ENCODE peak calls at places on chromosome 10, in four cellular contexts. M is PC-3, Y is H1, O is PC-9. J is an unnamed sample.

GRCh38 chr10:44998146-44998631 is 2.5 kb upstream of the ZNF22 start:
- DNase-seq in M (no peak), Y (no peak), O (no peak), J (no peak)

GRCh38 chr10:79981673-79982485 is 33.0 kb upstream of the SFTPD start:
- DNase-seq in M (peak; percentile 97), Y (peak; percentile 79), O (peak; percentile 80), J (peak; percentile 37)

GRCh38 chr10:128540806-128541739 is 414.9 kb upstream of the MKI67 start:
- DNase-seq in M (no peak), Y (peak; percentile 79), O (no peak), J (no peak)

GRCh38 chr10:68073631-68074403 is 1.3 kb downstream of the HERC4 start:
- DNase-seq in M (peak; percentile 56), Y (no peak), O (no peak), J (peak; percentile 61)

GRCh38 chr10:31947144-31947926 is 18.7 kb upstream of the ARHGAP12 start:
- DNase-seq in M (peak; percentile 86), Y (no peak), O (peak; percentile 46), J (peak; percentile 83)

GRCh38 chr10:72673280-72673679 is 18.7 kb upstream of the MCU start:
- DNase-seq in M (no peak), Y (no peak), O (no peak), J (no peak)

GRCh38 chr10:94546616-94547175 is 1.1 kb downstream of the HELLS start:
- DNase-seq in M (no peak), Y (no peak), O (no peak), J (peak; percentile 51)

GRCh38 chr10:78892383-78893191 is 176.2 kb upstream of the ZMIZ1 start:
- DNase-seq in M (no peak), Y (peak; percentile 24), O (no peak), J (no peak)

GRCh38 chr10:78806805-78807221 is 262.0 kb upstream of the ZMIZ1 start:
- DNase-seq in M (peak; percentile 100), Y (no peak), O (peak; percentile 34), J (no peak)

GRCh38 chr10:3787816-3788215 is 2.8 kb upstream of the KLF6 start:
- DNase-seq in M (no peak), Y (no peak), O (no peak), J (no peak)

GRCh38 chr10:78916227-78916626 is 152.5 kb upstream of the ZMIZ1 start:
- DNase-seq in M (no peak), Y (no peak), O (no peak), J (no peak)

GRCh38 chr10:83165164-83165563 is 974.1 kb upstream of the GHITM start:
- DNase-seq in M (no peak), Y (no peak), O (no peak), J (no peak)

GRCh38 chr10:75015440-75015839 is 96.0 kb upstream of the SAMD8 start:
- DNase-seq in M (no peak), Y (no peak), O (no peak), J (no peak)

GRCh38 chr10:50538473-50539398 is 85.0 kb downstream of the SGMS1 start:
- DNase-seq in M (no peak), Y (no peak), O (no peak), J (peak; percentile 19)

GRCh38 chr10:61140765-61141392 is 196.9 kb upstream of the RHOBTB1 start:
- DNase-seq in M (peak; percentile 96), Y (no peak), O (no peak), J (peak; percentile 88)

GRCh38 chr10:80274396-80275134 is 14.9 kb downstream of the MAT1A start:
- DNase-seq in M (no peak), Y (no peak), O (no peak), J (no peak)

GRCh38 chr10:72502581-72502980 is 123.3 kb downstream of the MICU1 start:
- DNase-seq in M (no peak), Y (no peak), O (no peak), J (no peak)

GRCh38 chr10:35752469-35753450 is 110.7 kb upstream of the FZD8 start:
- DNase-seq in M (no peak), Y (no peak), O (no peak), J (no peak)

GRCh38 chr10:125505648-125506047 is 177.3 kb downstream of the TEX36 start:
- DNase-seq in M (no peak), Y (no peak), O (no peak), J (no peak)

GRCh38 chr10:16612148-16612742 is 90.6 kb upstream of the C1QL3 start:
- DNase-seq in M (peak; percentile 16), Y (no peak), O (peak; percentile 7), J (peak; percentile 35)

GRCh38 chr10:50310560-50311174 is 59.4 kb upstream of the ASAH2 start:
- DNase-seq in M (peak; percentile 84), Y (peak; percentile 77), O (peak; percentile 3), J (no peak)

GRCh38 chr10:30625110-30625509 is 4.4 kb downstream of the LYZL2 start:
- DNase-seq in M (no peak), Y (no peak), O (no peak), J (no peak)

GRCh38 chr10:35378547-35379210 is 42.4 kb downstream of the CCNY start:
- DNase-seq in M (peak; percentile 41), Y (peak; percentile 41), O (no peak), J (peak; percentile 73)

GRCh38 chr10:59753267-59753666 is at the start of gene MRLN:
- DNase-seq in M (no peak), Y (no peak), O (no peak), J (no peak)

GRCh38 chr10:130380056-130380455 is 243.9 kb downstream of the GLRX3 start:
- DNase-seq in M (no peak), Y (no peak), O (no peak), J (no peak)

GRCh38 chr10:130382031-130382430 is 245.8 kb downstream of the GLRX3 start:
- DNase-seq in M (no peak), Y (no peak), O (no peak), J (no peak)

GRCh38 chr10:130372866-130373265 is 236.7 kb downstream of the GLRX3 start:
- DNase-seq in M (no peak), Y (no peak), O (no peak), J (no peak)

GRCh38 chr10:130377986-130378545 is 241.9 kb downstream of the GLRX3 start:
- DNase-seq in M (no peak), Y (no peak), O (no peak), J (no peak)

GRCh38 chr10:130378556-130379400 is 242.6 kb downstream of the GLRX3 start:
- DNase-seq in M (no peak), Y (peak; percentile 56), O (no peak), J (no peak)
- H3K9me3 ChIP-seq in M (no peaks in the 10 kb centered on the region), Y (peaks cover 1% of the 10 kb centered on the region), O (no peaks in the 10 kb centered on the region), J (peaks cover 15% of the 10 kb centered on the region)

DNA sequence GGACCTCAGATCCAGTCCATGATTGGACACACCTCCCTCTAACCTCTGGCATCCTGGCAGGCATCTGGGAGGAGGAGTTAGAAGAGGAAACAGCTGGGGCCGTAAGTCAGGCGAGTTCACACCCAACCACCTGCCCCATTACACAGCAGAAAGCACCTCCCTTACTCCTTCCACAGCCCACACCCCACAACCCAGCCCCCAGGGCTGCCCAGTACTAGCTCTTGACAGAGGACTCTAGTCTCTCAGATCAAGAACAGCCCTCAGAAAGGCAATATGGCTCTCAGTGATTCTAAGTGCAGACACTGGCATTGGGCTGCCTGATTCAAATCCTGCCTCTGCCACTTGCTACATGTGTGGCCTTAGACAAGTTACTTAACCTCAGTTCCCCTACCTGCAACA is 34.1 kb downstream of the KCNMA1 start:
- DNase-seq in M (peak; percentile 34), Y (no peak), O (peak; percentile 30), J (peak; percentile 10)
- H2AFZ ChIP-seq in M (no peak overlapping the region), Y (no peak overlapping the region), O (no peak overlapping the region), J (no peak overlapping the region)

DNA sequence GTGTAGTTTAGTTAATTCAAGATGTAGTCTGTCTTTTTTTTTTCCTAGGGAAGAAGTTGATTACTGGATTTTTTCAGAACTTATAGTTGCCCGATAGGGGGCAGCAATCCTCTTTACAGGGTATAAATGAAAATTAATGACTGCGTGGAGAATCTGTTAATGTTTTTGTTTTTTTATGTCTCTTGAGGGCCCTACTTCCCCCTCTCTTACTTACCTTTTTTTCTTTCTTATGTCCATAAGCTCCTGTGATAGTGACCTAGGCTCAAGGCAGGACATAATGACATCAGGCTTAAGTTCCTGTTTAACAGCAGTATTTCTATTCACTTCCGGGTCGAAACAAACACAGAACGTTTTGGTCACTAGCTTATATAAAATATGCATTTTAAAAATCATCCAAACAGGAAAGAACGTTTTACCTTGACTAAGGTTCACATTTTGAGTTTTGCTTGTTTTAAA is 18.8 kb downstream of the CDC123 start:
- DNase-seq in M (peak; percentile 28), Y (no peak), O (peak; percentile 7), J (peak; percentile 65)
- TF ChIP-seq CTCF in M (peak; percentile 68), Y (peak; percentile 15), O (peak; percentile 76), J (peak; percentile 51)

GRCh38 chr10:36802523-36803153 is 322.8 kb upstream of the ANKRD30A start:
- DNase-seq in M (no peak), Y (no peak), O (no peak), J (no peak)
- H3K9me3 ChIP-seq in M (no peaks in the 10 kb centered on the region), Y (no peaks in the 10 kb centered on the region), O (no peaks in the 10 kb centered on the region), J (no peaks in the 10 kb centered on the region)

GRCh38 chr10:5971886-5972285 is 5.5 kb downstream of the IL15RA start:
- DNase-seq in M (no peak), Y (no peak), O (no peak), J (no peak)

GRCh38 chr10:5970066-5970465 is 7.3 kb downstream of the IL15RA start:
- DNase-seq in M (no peak), Y (no peak), O (no peak), J (peak; percentile 56)

GRCh38 chr10:5968681-5969453 is 8.5 kb downstream of the IL15RA start:
- DNase-seq in M (no peak), Y (peak; percentile 38), O (no peak), J (no peak)

GRCh38 chr10:5971315-5971832 is 6.0 kb downstream of the IL15RA start:
- DNase-seq in M (peak; percentile 8), Y (peak; percentile 8), O (no peak), J (peak; percentile 88)

DNA sequence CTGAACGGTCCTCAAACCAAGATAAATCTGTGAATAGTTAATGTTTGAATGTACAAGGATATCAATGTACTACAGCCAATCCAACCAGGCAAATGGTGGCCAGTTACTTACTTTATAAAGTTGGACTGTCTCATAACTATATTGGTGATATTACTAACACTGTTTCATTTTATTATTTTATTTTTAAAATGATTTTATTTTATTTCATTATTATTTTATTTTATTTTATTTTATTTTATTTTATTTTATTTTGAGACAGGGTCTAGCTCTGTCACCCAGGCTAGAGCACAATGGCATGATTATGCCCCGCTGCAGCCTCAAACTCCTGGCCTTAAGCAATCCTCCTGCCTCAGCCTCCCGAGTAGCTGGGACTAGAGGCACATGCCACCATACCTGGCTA is 6.8 kb downstream of the IL15RA start:
- DNase-seq in M (no peak), Y (no peak), O (no peak), J (no peak)
- H2AFZ ChIP-seq in M (no peak overlapping the region), Y (no peak overlapping the region), O (no peak overlapping the region), J (no peak overlapping the region)

GRCh38 chr10:132294561-132295320 is 13.0 kb downstream of the STK32C start:
- DNase-seq in M (no peak), Y (peak; percentile 79), O (no peak), J (no peak)

GRCh38 chr10:132296671-132297443 is 10.9 kb downstream of the STK32C start:
- DNase-seq in M (no peak), Y (no peak), O (no peak), J (no peak)

GRCh38 chr10:132299381-132300336 is 8.1 kb downstream of the STK32C start:
- DNase-seq in M (no peak), Y (no peak), O (no peak), J (no peak)

GRCh38 chr10:132298038-132298935 is 9.5 kb downstream of the STK32C start:
- DNase-seq in M (no peak), Y (no peak), O (no peak), J (no peak)

GRCh38 chr10:132297521-132297920 is 10.2 kb downstream of the STK32C start:
- DNase-seq in M (no peak), Y (no peak), O (no peak), J (no peak)
- TF ChIP-seq CTCF in M (no peak), Y (peak; percentile 27), O (no peak), J (no peak)

J was measured in endothelial cell of umbilical vein.